ENCODE peak calls at places on chromosome 3, in five cellular contexts. One of them, this sample, is unnamed.

GRCh38 chr3:172987268-172987667 is 153.8 kb downstream of the SPATA16 start:
- DNase-seq in activated T-cell treated with anti-CD3 and anti-CD28 coated beads, Interleukin-2, amount 50 U/mL, for 48 hours: no peak
- DNase-seq in Calu3: peak
- DNase-seq in activated naive CD8-positive, alpha-beta T cell treated with anti-CD3 and anti-CD28 coated beads for 36 hours: no peak
- DNase-seq in cardiac septum: no peak
- DNase-seq in this sample: peak

GRCh38 chr3:59424268-59425010 is 374.6 kb upstream of the CFAP20DC start:
- DNase-seq in activated T-cell treated with anti-CD3 and anti-CD28 coated beads, Interleukin-2, amount 50 U/mL, for 48 hours: no peak
- DNase-seq in cardiac septum: no peak
- DNase-seq in Calu3: no peak
- DNase-seq in activated naive CD8-positive, alpha-beta T cell treated with anti-CD3 and anti-CD28 coated beads for 36 hours: no peak
- DNase-seq in this sample: peak

GRCh38 chr3:119831941-119832371 is 50.1 kb downstream of the NR1I2 start:
- DNase-seq in activated naive CD8-positive, alpha-beta T cell treated with anti-CD3 and anti-CD28 coated beads for 36 hours: no peak
- DNase-seq in activated T-cell treated with anti-CD3 and anti-CD28 coated beads, Interleukin-2, amount 50 U/mL, for 48 hours: no peak
- DNase-seq in Calu3: no peak
- DNase-seq in cardiac septum: no peak
- DNase-seq in this sample: peak

GRCh38 chr3:149186219-149186618 is 35.4 kb downstream of the CP start:
- DNase-seq in Calu3: no peak
- DNase-seq in cardiac septum: no peak
- DNase-seq in activated T-cell treated with anti-CD3 and anti-CD28 coated beads, Interleukin-2, amount 50 U/mL, for 48 hours: no peak
- DNase-seq in activated naive CD8-positive, alpha-beta T cell treated with anti-CD3 and anti-CD28 coated beads for 36 hours: no peak
- DNase-seq in this sample: no peak

GRCh38 chr3:173733029-173733652 is 335.6 kb downstream of the NLGN1 start:
- DNase-seq in activated T-cell treated with anti-CD3 and anti-CD28 coated beads, Interleukin-2, amount 50 U/mL, for 48 hours: no peak
- DNase-seq in Calu3: peak
- DNase-seq in activated naive CD8-positive, alpha-beta T cell treated with anti-CD3 and anti-CD28 coated beads for 36 hours: no peak
- DNase-seq in cardiac septum: no peak
- DNase-seq in this sample: no peak

GRCh38 chr3:135150282-135150681 is 355.2 kb downstream of the EPHB1 start:
- DNase-seq in activated T-cell treated with anti-CD3 and anti-CD28 coated beads, Interleukin-2, amount 50 U/mL, for 48 hours: no peak
- DNase-seq in cardiac septum: no peak
- DNase-seq in activated naive CD8-positive, alpha-beta T cell treated with anti-CD3 and anti-CD28 coated beads for 36 hours: no peak
- DNase-seq in Calu3: no peak
- DNase-seq in this sample: no peak

GRCh38 chr3:118636841-118637240 is 397.8 kb downstream of the IGSF11 start:
- DNase-seq in cardiac septum: no peak
- DNase-seq in Calu3: peak
- DNase-seq in activated naive CD8-positive, alpha-beta T cell treated with anti-CD3 and anti-CD28 coated beads for 36 hours: no peak
- DNase-seq in activated T-cell treated with anti-CD3 and anti-CD28 coated beads, Interleukin-2, amount 50 U/mL, for 48 hours: no peak
- DNase-seq in this sample: peak

GRCh38 chr3:70882104-70882503 is 569.7 kb upstream of the MDFIC2 start:
- DNase-seq in activated T-cell treated with anti-CD3 and anti-CD28 coated beads, Interleukin-2, amount 50 U/mL, for 48 hours: no peak
- DNase-seq in Calu3: no peak
- DNase-seq in activated naive CD8-positive, alpha-beta T cell treated with anti-CD3 and anti-CD28 coated beads for 36 hours: no peak
- DNase-seq in cardiac septum: no peak
- DNase-seq in this sample: no peak

GRCh38 chr3:46609074-46609735 is 3.1 kb upstream of the FAM240A start:
- DNase-seq in Calu3: no peak
- DNase-seq in cardiac septum: no peak
- DNase-seq in activated naive CD8-positive, alpha-beta T cell treated with anti-CD3 and anti-CD28 coated beads for 36 hours: no peak
- DNase-seq in activated T-cell treated with anti-CD3 and anti-CD28 coated beads, Interleukin-2, amount 50 U/mL, for 48 hours: no peak
- DNase-seq in this sample: no peak

GRCh38 chr3:64437126-64437525 is 211.9 kb upstream of the PRICKLE2 start:
- DNase-seq in activated naive CD8-positive, alpha-beta T cell treated with anti-CD3 and anti-CD28 coated beads for 36 hours: no peak
- DNase-seq in Calu3: no peak
- DNase-seq in activated T-cell treated with anti-CD3 and anti-CD28 coated beads, Interleukin-2, amount 50 U/mL, for 48 hours: no peak
- DNase-seq in cardiac septum: no peak
- DNase-seq in this sample: no peak

GRCh38 chr3:185424435-185424834 is 61.5 kb downstream of the MAP3K13 start:
- DNase-seq in cardiac septum: no peak
- DNase-seq in Calu3: no peak
- DNase-seq in activated T-cell treated with anti-CD3 and anti-CD28 coated beads, Interleukin-2, amount 50 U/mL, for 48 hours: no peak
- DNase-seq in activated naive CD8-positive, alpha-beta T cell treated with anti-CD3 and anti-CD28 coated beads for 36 hours: no peak
- DNase-seq in this sample: no peak

GRCh38 chr3:122080188-122080587 is 25.0 kb downstream of the CD86 start:
- DNase-seq in activated naive CD8-positive, alpha-beta T cell treated with anti-CD3 and anti-CD28 coated beads for 36 hours: no peak
- DNase-seq in activated T-cell treated with anti-CD3 and anti-CD28 coated beads, Interleukin-2, amount 50 U/mL, for 48 hours: no peak
- DNase-seq in cardiac septum: no peak
- DNase-seq in Calu3: no peak
- DNase-seq in this sample: no peak

GRCh38 chr3:37262816-37263393 is 88.5 kb upstream of the LRRFIP2 start:
- DNase-seq in Calu3: no peak
- DNase-seq in cardiac septum: no peak
- DNase-seq in activated naive CD8-positive, alpha-beta T cell treated with anti-CD3 and anti-CD28 coated beads for 36 hours: no peak
- DNase-seq in activated T-cell treated with anti-CD3 and anti-CD28 coated beads, Interleukin-2, amount 50 U/mL, for 48 hours: no peak
- DNase-seq in this sample: no peak

GRCh38 chr3:191963182-191963581 is 502.2 kb downstream of the PYDC2 start:
- DNase-seq in Calu3: peak
- DNase-seq in activated naive CD8-positive, alpha-beta T cell treated with anti-CD3 and anti-CD28 coated beads for 36 hours: no peak
- DNase-seq in activated T-cell treated with anti-CD3 and anti-CD28 coated beads, Interleukin-2, amount 50 U/mL, for 48 hours: no peak
- DNase-seq in cardiac septum: no peak
- DNase-seq in this sample: peak

GRCh38 chr3:139309046-139309660 is 34.7 kb upstream of the MRPS22 start:
- DNase-seq in cardiac septum: no peak
- DNase-seq in activated T-cell treated with anti-CD3 and anti-CD28 coated beads, Interleukin-2, amount 50 U/mL, for 48 hours: no peak
- DNase-seq in activated naive CD8-positive, alpha-beta T cell treated with anti-CD3 and anti-CD28 coated beads for 36 hours: no peak
- DNase-seq in Calu3: no peak
- DNase-seq in this sample: peak